ENCODE peak calls at places on chromosome 19, in eight cellular contexts. F, A, I, S, Q, Z, T and J are unnamed samples.

GRCh38 chr19:4098493-4098892 is 25.4 kb downstream of the MAP2K2 start:
- DNase-seq in F (peak), A (peak), I (no peak), S (no peak), Q (no peak), Z (no peak), T (no peak), J (no peak)

GRCh38 chr19:4801085-4801619 is 9.6 kb downstream of the FEM1A start:
- DNase-seq in F (no peak), A (no peak), I (no peak), S (no peak), Q (no peak), Z (no peak), T (no peak), J (no peak)

GRCh38 chr19:5621311-5621944 is 1.1 kb downstream of the SAFB2 start:
- DNase-seq in F (no peak), A (no peak), I (no peak), S (no peak), Q (no peak), Z (peak), T (no peak), J (no peak)

GRCh38 chr19:49761625-49762311 is 1.3 kb downstream of the TSKS start:
- DNase-seq in F (peak), A (peak), I (peak), S (no peak), Q (no peak), Z (no peak), T (peak), J (no peak)

GRCh38 chr19:47135156-47135555 is 4.5 kb downstream of the SAE1 start:
- DNase-seq in F (no peak), A (no peak), I (no peak), S (no peak), Q (no peak), Z (no peak), T (no peak), J (no peak)

GRCh38 chr19:35790981-35791813 is 15.8 kb downstream of the ARHGAP33 start:
- DNase-seq in F (no peak), A (no peak), I (peak), S (no peak), Q (no peak), Z (no peak), T (peak), J (no peak)

GRCh38 chr19:47110521-47111080 is 3.0 kb downstream of the ZC3H4 start:
- DNase-seq in F (no peak), A (no peak), I (peak), S (no peak), Q (no peak), Z (no peak), T (no peak), J (no peak)

GRCh38 chr19:34664870-34665269 is 12.1 kb downstream of the SCGB2B2 start:
- DNase-seq in F (no peak), A (no peak), I (no peak), S (no peak), Q (no peak), Z (no peak), T (no peak), J (peak)

GRCh38 chr19:9828551-9829063 is 889 bp downstream of the UBL5 start:
- DNase-seq in F (no peak), A (no peak), I (peak), S (no peak), Q (no peak), Z (no peak), T (no peak), J (no peak)

GRCh38 chr19:53853707-53854106 is 14.0 kb upstream of the MYADM start:
- DNase-seq in F (no peak), A (no peak), I (no peak), S (no peak), Q (no peak), Z (no peak), T (no peak), J (no peak)

GRCh38 chr19:2289714-2290435 is 7.9 kb upstream of the PEAK3 start:
- DNase-seq in F (no peak), A (no peak), I (peak), S (no peak), Q (no peak), Z (peak), T (peak), J (peak)

GRCh38 chr19:17289489-17289888 is 7.8 kb downstream of the ANKLE1 start:
- DNase-seq in F (peak), A (peak), I (peak), S (peak), Q (peak), Z (peak), T (peak), J (peak)

GRCh38 chr19:6030214-6030507 is 52.2 kb upstream of the RANBP3 start:
- DNase-seq in F (no peak), A (no peak), I (no peak), S (no peak), Q (no peak), Z (no peak), T (no peak), J (no peak)

GRCh38 chr19:5628919-5629481 is 6.1 kb downstream of the SAFB start:
- DNase-seq in F (no peak), A (no peak), I (no peak), S (no peak), Q (no peak), Z (no peak), T (no peak), J (no peak)

GRCh38 chr19:54248016-54248601 is 5.5 kb upstream of the LILRA6 start:
- DNase-seq in F (peak), A (no peak), I (no peak), S (no peak), Q (no peak), Z (peak), T (no peak), J (peak)

GRCh38 chr19:34459614-34460013 is 21.9 kb upstream of the WTIP start:
- DNase-seq in F (no peak), A (no peak), I (no peak), S (no peak), Q (no peak), Z (no peak), T (no peak), J (no peak)

DNA sequence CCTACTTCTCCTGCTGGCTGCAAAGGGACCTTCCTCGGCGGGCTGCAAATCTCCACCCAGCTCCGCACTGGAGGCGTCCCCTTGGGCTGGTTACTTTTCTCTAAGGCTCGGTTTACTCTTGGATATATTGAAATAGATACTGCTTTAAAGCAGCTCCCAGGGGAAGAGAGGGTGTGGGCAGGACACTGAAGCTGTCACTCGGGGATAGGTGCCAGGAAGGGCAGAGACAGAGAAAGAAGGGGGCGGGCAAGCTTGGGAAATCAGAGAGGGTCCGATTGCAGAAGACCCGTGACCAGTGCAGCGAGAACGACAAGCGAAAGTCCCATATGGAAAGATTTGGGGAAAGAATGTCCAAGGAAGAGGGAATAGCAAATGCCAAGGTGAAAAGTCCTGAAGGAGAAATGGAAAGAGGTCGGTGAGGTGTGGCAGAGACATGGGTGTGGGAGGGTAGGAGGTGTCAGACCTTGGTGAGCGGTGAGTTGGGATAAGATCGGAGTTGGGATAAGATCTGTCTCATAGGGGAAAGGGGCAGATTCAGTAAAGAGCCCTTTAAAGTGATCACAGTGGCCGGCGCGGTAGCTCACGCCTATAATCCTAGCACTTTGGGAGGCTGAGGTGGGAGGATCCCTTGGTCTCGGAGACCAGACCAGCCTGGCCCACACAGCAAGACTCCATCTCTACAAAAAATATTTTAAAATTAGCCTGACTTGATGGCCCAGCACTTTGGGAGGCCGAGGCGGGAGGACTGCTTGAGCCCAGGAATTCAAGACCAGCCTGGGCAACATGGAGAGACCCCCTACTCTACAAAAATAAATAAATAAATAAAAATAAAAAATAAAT is 618 bp downstream of the THSD8 start:
- DNase-seq in F (no peak), A (no peak), I (no peak), S (no peak), Q (no peak), Z (no peak), T (no peak), J (no peak)
- H3K4me3 ChIP-seq in F (peak), A (peak), I (peak), S (peak), Q (peak), Z (peak), T (peak), J (peak)

DNA sequence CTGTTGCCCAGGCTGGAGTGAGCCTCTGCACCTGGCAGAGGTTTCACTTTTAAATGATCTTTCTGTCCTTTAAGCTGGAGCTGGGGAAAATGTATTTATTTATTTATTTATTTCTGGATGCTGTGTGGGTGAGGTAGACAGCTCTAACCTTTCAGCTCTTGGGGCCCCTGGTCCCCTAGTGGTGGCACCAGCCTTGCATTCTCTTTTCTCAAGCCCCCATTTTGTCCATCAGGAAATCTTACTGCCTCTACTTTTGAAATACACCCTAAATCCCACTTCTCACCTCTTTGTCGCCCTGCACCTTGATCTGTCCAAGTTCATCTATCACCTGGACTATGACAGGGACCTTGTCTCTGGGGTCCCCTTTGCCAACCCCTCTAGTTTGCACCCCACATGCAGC is 2.1 kb upstream of the B9D2 start:
- DNase-seq in F (no peak), A (no peak), I (peak), S (no peak), Q (no peak), Z (no peak), T (peak), J (no peak)
- H3K27ac ChIP-seq in F (no peak), A (no peak), I (no peak), S (no peak), Q (no peak), Z (no peak), T (no peak), J (no peak)

GRCh38 chr19:15288146-15288963 is 44.0 kb downstream of the BRD4 start:
- DNase-seq in F (no peak), A (no peak), I (peak), S (no peak), Q (no peak), Z (no peak), T (no peak), J (no peak)

GRCh38 chr19:15285896-15286591 is 46.3 kb downstream of the BRD4 start:
- DNase-seq in F (no peak), A (no peak), I (peak), S (no peak), Q (no peak), Z (no peak), T (peak), J (peak)

GRCh38 chr19:15284896-15285295 is 47.4 kb downstream of the BRD4 start:
- DNase-seq in F (no peak), A (no peak), I (no peak), S (no peak), Q (no peak), Z (no peak), T (no peak), J (no peak)

GRCh38 chr19:15287496-15287895 is 44.8 kb downstream of the BRD4 start:
- DNase-seq in F (no peak), A (no peak), I (no peak), S (no peak), Q (no peak), Z (no peak), T (no peak), J (no peak)

GRCh38 chr19:15286688-15287355 is 45.5 kb downstream of the BRD4 start:
- DNase-seq in F (no peak), A (no peak), I (peak), S (no peak), Q (no peak), Z (no peak), T (no peak), J (no peak)
- H3K4me3 ChIP-seq in F (no peak), A (no peak), I (peak), S (no peak), Q (no peak), Z (no peak), T (no peak), J (no peak)

DNA sequence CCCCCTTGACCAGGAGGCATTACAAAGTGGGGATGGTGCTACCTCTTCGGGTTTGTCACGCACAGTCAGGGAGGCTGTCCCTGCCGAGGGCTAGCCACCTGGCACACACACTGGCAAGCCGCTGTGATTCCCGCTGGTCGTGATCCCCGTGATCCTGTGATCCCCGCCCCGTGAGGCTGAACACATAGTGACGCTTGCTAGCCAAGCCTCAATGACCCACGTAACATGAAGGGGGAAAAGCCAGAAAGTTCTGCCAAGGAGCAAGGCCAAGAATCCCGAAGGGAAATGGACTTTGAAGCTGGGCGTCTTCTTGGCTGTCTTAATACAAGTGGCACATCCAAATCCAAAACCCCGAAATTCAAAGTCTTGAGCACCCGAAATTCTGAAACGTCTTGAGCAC is 13.7 kb downstream of the LDLR start:
- DNase-seq in F (no peak), A (no peak), I (no peak), S (no peak), Q (no peak), Z (no peak), T (no peak), J (no peak)
- H3K27ac ChIP-seq in F (no peak), A (no peak), I (no peak), S (no peak), Q (no peak), Z (no peak), T (no peak), J (no peak)

GRCh38 chr19:23542562-23542961 is 144.4 kb downstream of the ZNF675 start:
- DNase-seq in F (no peak), A (no peak), I (no peak), S (no peak), Q (no peak), Z (no peak), T (no peak), J (no peak)

GRCh38 chr19:23547816-23548430 is 139.1 kb downstream of the ZNF675 start:
- DNase-seq in F (no peak), A (no peak), I (no peak), S (no peak), Q (no peak), Z (no peak), T (peak), J (no peak)

GRCh38 chr19:23543351-23543750 is 143.7 kb downstream of the ZNF675 start:
- DNase-seq in F (no peak), A (no peak), I (no peak), S (no peak), Q (no peak), Z (no peak), T (no peak), J (no peak)

GRCh38 chr19:23541991-23542390 is 145.0 kb downstream of the ZNF675 start:
- DNase-seq in F (no peak), A (no peak), I (no peak), S (no peak), Q (no peak), Z (no peak), T (no peak), J (no peak)

DNA sequence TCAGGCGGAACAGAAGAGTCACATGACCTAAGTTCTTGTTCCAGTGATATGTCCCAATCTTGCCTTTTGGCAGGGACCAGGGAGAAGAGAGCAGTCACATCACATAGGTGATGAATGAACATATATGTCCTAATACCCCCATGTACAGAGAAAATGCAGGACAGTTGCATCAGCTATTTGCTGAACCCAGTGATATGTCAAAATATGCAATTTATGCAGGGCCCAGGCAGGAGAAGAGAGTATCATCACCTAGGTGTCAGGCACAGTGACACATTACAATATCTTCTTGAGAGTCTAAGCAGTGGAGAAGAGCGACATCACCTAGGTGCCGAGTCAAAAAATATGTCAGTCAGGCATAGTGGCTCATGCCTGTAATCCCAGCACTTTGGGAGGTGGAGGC is 139.9 kb downstream of the ZNF675 start:
- DNase-seq in F (no peak), A (no peak), I (no peak), S (no peak), Q (no peak), Z (no peak), T (no peak), J (no peak)
- H3K4me3 ChIP-seq in F (no peak), A (no peak), I (no peak), S (no peak), Q (no peak), Z (no peak), T (no peak), J (no peak)

DNA sequence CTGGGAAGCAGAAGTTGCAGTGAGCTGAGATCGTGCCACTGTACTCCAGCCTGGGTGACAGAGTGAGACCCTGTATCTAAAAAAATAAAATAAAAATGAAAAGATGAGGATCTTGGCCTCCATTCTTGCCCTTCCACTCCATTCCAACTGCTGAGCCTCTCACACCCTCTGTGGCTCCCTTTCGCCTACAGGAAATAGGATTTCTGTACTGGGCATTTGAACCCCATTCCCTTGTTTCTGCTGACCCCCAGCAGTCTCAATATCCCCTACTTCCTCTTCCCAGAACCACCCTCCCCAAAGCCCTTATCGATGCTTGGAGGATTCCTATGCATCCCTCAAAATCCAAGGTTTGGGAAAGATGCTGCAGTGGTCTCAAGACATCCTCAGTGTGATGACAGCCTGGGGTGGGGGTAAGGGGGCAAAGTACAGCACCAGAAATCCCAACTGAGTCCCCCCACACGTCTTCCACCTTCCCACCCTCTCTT is 12.5 kb upstream of the GDF15 start:
- DNase-seq in F (no peak), A (no peak), I (no peak), S (no peak), Q (no peak), Z (no peak), T (no peak), J (no peak)
- H3K27ac ChIP-seq in F (peak), A (peak), I (no peak), S (peak), Q (peak), Z (peak), T (peak), J (no peak)

DNA sequence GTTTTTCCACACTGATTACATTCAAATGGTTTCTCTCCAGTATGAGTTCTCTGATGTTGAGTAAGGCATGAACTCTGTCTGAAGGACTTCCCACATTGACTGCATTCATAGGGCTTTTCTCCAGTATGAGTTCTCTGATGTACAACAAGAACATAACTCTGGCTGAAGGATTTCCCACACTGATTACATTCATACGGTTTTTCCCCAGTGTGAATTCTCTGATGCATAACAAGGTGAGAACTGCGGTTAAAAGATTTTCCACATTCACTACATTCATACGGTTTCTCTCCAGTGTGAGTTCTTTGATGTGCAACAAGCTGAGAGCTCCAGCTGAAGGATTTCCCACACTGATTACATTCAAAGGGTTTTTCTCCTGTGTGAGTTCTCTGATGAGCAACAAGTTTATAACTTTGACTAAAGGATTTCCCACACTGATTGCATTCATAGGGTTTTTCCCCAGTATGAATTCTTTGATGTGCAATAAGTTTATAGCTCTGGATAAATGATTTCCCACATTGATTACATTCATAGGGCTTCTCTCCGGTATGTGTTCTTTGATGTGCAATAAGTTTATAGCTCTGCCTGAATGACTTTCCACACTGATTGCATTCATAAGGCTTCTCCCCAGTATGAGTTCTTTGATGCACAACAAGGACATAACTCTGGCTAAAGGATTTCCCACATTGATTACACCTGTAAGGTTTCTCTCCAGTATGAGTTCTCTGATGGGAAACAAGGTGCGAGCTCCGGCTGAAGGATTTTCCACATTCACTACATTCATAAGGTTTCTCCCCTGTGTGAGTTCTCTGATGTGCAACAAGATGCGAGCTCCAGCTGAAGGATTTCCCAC is 23.5 kb downstream of the ZNF180 start:
- DNase-seq in F (no peak), A (no peak), I (peak), S (no peak), Q (no peak), Z (no peak), T (peak), J (no peak)
- H3K4me3 ChIP-seq in F (no peak), A (no peak), I (no peak), S (no peak), Q (no peak), Z (no peak), T (peak), J (no peak)

DNA sequence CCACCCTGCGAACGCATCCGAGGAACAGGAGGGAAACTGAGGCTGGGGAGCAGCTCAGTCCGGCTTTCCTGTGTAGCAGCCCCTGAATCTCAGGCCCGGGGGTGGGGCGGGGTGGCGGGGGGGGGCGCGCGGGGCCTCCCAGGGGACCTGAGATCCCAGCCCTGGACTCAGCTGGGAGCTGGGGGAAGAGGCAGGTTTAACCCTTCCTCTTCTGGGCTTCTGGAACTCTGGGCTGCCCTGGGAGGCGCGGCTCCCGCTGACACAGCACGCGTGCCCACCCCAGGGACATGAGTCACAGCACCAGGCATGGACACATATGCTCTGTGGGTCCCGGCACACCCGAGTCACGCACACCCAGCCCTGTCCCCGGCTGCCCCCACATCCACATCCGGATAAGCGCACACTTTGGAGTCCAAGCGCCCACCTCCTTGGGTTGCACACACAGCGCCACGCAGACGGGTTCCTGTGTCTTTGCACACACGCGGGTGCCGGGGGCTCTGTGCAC is 3.5 kb upstream of the CIRBP start:
- DNase-seq in F (peak), A (peak), I (no peak), S (no peak), Q (no peak), Z (peak), T (no peak), J (peak)
- H3K27ac ChIP-seq in F (peak), A (peak), I (peak), S (peak), Q (no peak), Z (peak), T (no peak), J (no peak)